ENCODE peak calls at places on chromosomes 16 and 17, in eight cellular contexts. S is body of pancreas, D is GM12864, H is WTC11, U is NCI-H446, P is substantia nigra, T is NCI-H1417 treated with DMSO at 0.1 percent for 48 hours, W is IMR-90. M is an unnamed sample.

GRCh38 chr17:29347831-29348281 is 42.3 kb upstream of the TAOK1 start:
- DNase-seq in S (no peak), D (no peak), H (no peak), U (no peak), P (no peak), T (no peak), W (no peak), M (no peak)

GRCh38 chr17:27994586-27994985 is 47.9 kb upstream of the NLK start:
- DNase-seq in S (no peak), D (no peak), H (no peak), U (no peak), P (no peak), T (no peak), W (no peak), M (no peak)

GRCh38 chr16:14407786-14408399 is 222.2 kb downstream of the PARN start:
- DNase-seq in S (no peak), D (no peak), H (no peak), U (no peak), P (no peak), T (no peak), W (no peak), M (no peak)

GRCh38 chr16:68309798-68310197 is 948 bp downstream of the SLC7A6OS start:
- DNase-seq in S (no peak), D (no peak), H (no peak), U (no peak), P (no peak), T (no peak), W (no peak), M (no peak)

GRCh38 chr17:1959871-1960569 is 65.1 kb downstream of the RTN4RL1 start:
- DNase-seq in S (no peak), D (no peak), H (no peak), U (no peak), P (no peak), T (no peak), W (peak; percentile 61), M (no peak)

GRCh38 chr16:10964891-10965326 is 20.5 kb downstream of the CLEC16A start:
- DNase-seq in S (no peak), D (no peak), H (no peak), U (no peak), P (no peak), T (no peak), W (no peak), M (peak; percentile 62)

GRCh38 chr17:58615768-58616659 is 75.8 kb downstream of the TEX14 start:
- DNase-seq in S (no peak), D (peak; percentile 41), H (no peak), U (no peak), P (no peak), T (no peak), W (no peak), M (peak; percentile 76)

GRCh38 chr17:75077490-75078096 is 10.2 kb upstream of the SLC16A5 start:
- DNase-seq in S (peak; percentile 57), D (no peak), H (peak; percentile 51), U (no peak), P (peak; percentile 78), T (no peak), W (no peak), M (peak; percentile 82)

GRCh38 chr16:46768809-46769208 is 20.7 kb upstream of the MYLK3 start:
- DNase-seq in S (no peak), D (no peak), H (no peak), U (no peak), P (no peak), T (peak; percentile 81), W (no peak), M (no peak)

GRCh38 chr17:76672270-76672851 is 28.8 kb upstream of the ST6GALNAC1 start:
- DNase-seq in S (no peak), D (no peak), H (no peak), U (no peak), P (no peak), T (no peak), W (no peak), M (no peak)

GRCh38 chr16:51508813-51509212 is 357.7 kb upstream of the SALL1 start:
- DNase-seq in S (no peak), D (no peak), H (no peak), U (no peak), P (no peak), T (no peak), W (peak; percentile 38), M (no peak)

GRCh38 chr17:31392002-31392855 is 754 bp downstream of the RAB11FIP4 start:
- DNase-seq in S (no peak), D (no peak), H (no peak), U (no peak), P (peak; percentile 52), T (no peak), W (no peak), M (no peak)

GRCh38 chr16:55480228-55480655 is 1.2 kb downstream of the MMP2 start:
- DNase-seq in S (peak; percentile 43), D (no peak), H (peak; percentile 44), U (peak; percentile 15), P (peak; percentile 65), T (no peak), W (peak; percentile 93), M (no peak)

GRCh38 chr16:11835891-11836652 is 15.3 kb downstream of the RSL1D1 start:
- DNase-seq in S (no peak), D (no peak), H (no peak), U (peak; percentile 26), P (no peak), T (no peak), W (peak; percentile 28), M (no peak)

GRCh38 chr16:59611556-59611955 is 877.4 kb upstream of the GOT2 start:
- DNase-seq in S (no peak), D (no peak), H (no peak), U (no peak), P (no peak), T (no peak), W (peak; percentile 19), M (no peak)

GRCh38 chr17:69187294-69187693 is 41.3 kb downstream of the ABCA10 start:
- DNase-seq in S (no peak), D (no peak), H (no peak), U (no peak), P (no peak), T (no peak), W (no peak), M (no peak)

GRCh38 chr17:72191356-72191755 is 70.5 kb downstream of the SOX9 start:
- DNase-seq in S (no peak), D (no peak), H (no peak), U (no peak), P (no peak), T (no peak), W (no peak), M (no peak)

GRCh38 chr17:17448076-17448475 is 28.7 kb upstream of the MED9 start:
- DNase-seq in S (no peak), D (no peak), H (no peak), U (no peak), P (no peak), T (no peak), W (no peak), M (no peak)

GRCh38 chr16:11320170-11320569 is 25.1 kb upstream of the RMI2 start:
- DNase-seq in S (no peak), D (no peak), H (no peak), U (no peak), P (no peak), T (no peak), W (no peak), M (no peak)

GRCh38 chr17:44598329-44598728 is 41.0 kb downstream of the FZD2 start:
- DNase-seq in S (no peak), D (no peak), H (no peak), U (no peak), P (no peak), T (no peak), W (no peak), M (no peak)

GRCh38 chr17:1810450-1811103 is 19.1 kb downstream of the SMYD4 start:
- DNase-seq in S (no peak), D (no peak), H (no peak), U (no peak), P (no peak), T (no peak), W (no peak), M (no peak)

GRCh38 chr17:77285594-77286390 is 145.0 kb downstream of the SEC14L1 start:
- DNase-seq in S (no peak), D (no peak), H (no peak), U (no peak), P (peak; percentile 31), T (no peak), W (peak; percentile 89), M (no peak)

GRCh38 chr16:11585460-11586374 is 1.0 kb downstream of the LITAF start:
- DNase-seq in S (peak; percentile 25), D (no peak), H (no peak), U (no peak), P (peak; percentile 35), T (no peak), W (peak; percentile 33), M (peak; percentile 54)

GRCh38 chr17:76145231-76146052 is 4.4 kb upstream of the FOXJ1 start:
- DNase-seq in S (no peak), D (no peak), H (peak; percentile 34), U (no peak), P (no peak), T (no peak), W (no peak), M (peak; percentile 66)

GRCh38 chr16:68382296-68382718 is 66.0 kb downstream of the SMPD3 start:
- DNase-seq in S (no peak), D (no peak), H (peak; percentile 59), U (no peak), P (no peak), T (no peak), W (no peak), M (no peak)

GRCh38 chr16:57622361-57623250 is 5.8 kb upstream of the ADGRG1 start:
- DNase-seq in S (no peak), D (no peak), H (no peak), U (no peak), P (no peak), T (no peak), W (no peak), M (no peak)

GRCh38 chr16:12329246-12329995 is 352.9 kb downstream of the SNX29 start:
- DNase-seq in S (no peak), D (no peak), H (no peak), U (no peak), P (no peak), T (no peak), W (no peak), M (no peak)

GRCh38 chr17:66025551-66025950 is 166.4 kb downstream of the CEP112 start:
- DNase-seq in S (no peak), D (no peak), H (no peak), U (no peak), P (no peak), T (no peak), W (peak; percentile 27), M (no peak)

GRCh38 chr16:73288435-73288834 is 240.5 kb upstream of the ZFHX3 start:
- DNase-seq in S (no peak), D (no peak), H (no peak), U (no peak), P (no peak), T (no peak), W (no peak), M (no peak)

GRCh38 chr16:64416232-64417010 is 705.4 kb downstream of the CDH11 start:
- DNase-seq in S (no peak), D (no peak), H (no peak), U (peak; percentile 12), P (no peak), T (no peak), W (peak; percentile 43), M (no peak)

GRCh38 chr17:73278049-73278464 is 16.4 kb upstream of the CPSF4L start:
- DNase-seq in S (peak; percentile 56), D (no peak), H (no peak), U (no peak), P (no peak), T (no peak), W (no peak), M (no peak)

GRCh38 chr17:80474933-80475915 is 1.2 kb downstream of the NPTX1 start:
- DNase-seq in S (no peak), D (no peak), H (no peak), U (no peak), P (no peak), T (no peak), W (no peak), M (no peak)

GRCh38 chr17:47704116-47704515 is 10.2 kb downstream of the TBKBP1 start:
- DNase-seq in S (no peak), D (no peak), H (no peak), U (no peak), P (no peak), T (no peak), W (no peak), M (no peak)

GRCh38 chr16:1990336-1991134 is 765 bp downstream of the SYNGR3 start:
- DNase-seq in S (no peak), D (no peak), H (peak; percentile 87), U (no peak), P (peak; percentile 66), T (no peak), W (no peak), M (no peak)